ENCODE peak calls at places on chromosomes 7 and 10, in ten cellular contexts. One of them, this sample, is unnamed.

GRCh38 chr7:80385512-80385911 is 126.4 kb downstream of the GNAT3 start:
- DNase-seq in spleen: no peak
- DNase-seq in stomach: no peak
- DNase-seq in HL-60: no peak
- DNase-seq in GM12891: no peak
- DNase-seq in prostate gland: no peak
- DNase-seq in SK-N-SH: no peak
- DNase-seq in sigmoid colon: no peak
- DNase-seq in H1: no peak
- DNase-seq in GM12878: no peak
- DNase-seq in this sample: no peak

GRCh38 chr7:36949711-36950600 is 225.7 kb upstream of the AOAH start:
- DNase-seq in spleen: no peak
- DNase-seq in stomach: no peak
- DNase-seq in HL-60: peak
- DNase-seq in GM12891: no peak
- DNase-seq in prostate gland: peak
- DNase-seq in SK-N-SH: no peak
- DNase-seq in sigmoid colon: peak
- DNase-seq in H1: no peak
- DNase-seq in GM12878: no peak
- DNase-seq in this sample: no peak

GRCh38 chr10:96254976-96255375 is 16.4 kb downstream of the BLNK start:
- DNase-seq in spleen: no peak
- DNase-seq in stomach: no peak
- DNase-seq in HL-60: no peak
- DNase-seq in GM12891: no peak
- DNase-seq in prostate gland: no peak
- DNase-seq in SK-N-SH: no peak
- DNase-seq in sigmoid colon: no peak
- DNase-seq in H1: no peak
- DNase-seq in GM12878: no peak
- DNase-seq in this sample: no peak

GRCh38 chr7:5470167-5470532 is 46.5 kb upstream of the TNRC18 start:
- DNase-seq in spleen: no peak
- DNase-seq in stomach: no peak
- DNase-seq in HL-60: no peak
- DNase-seq in GM12891: no peak
- DNase-seq in prostate gland: no peak
- DNase-seq in SK-N-SH: peak
- DNase-seq in sigmoid colon: no peak
- DNase-seq in H1: no peak
- DNase-seq in GM12878: no peak
- DNase-seq in this sample: no peak

GRCh38 chr7:14806886-14807285 is 95.7 kb downstream of the DGKB start:
- DNase-seq in spleen: no peak
- DNase-seq in stomach: no peak
- DNase-seq in HL-60: no peak
- DNase-seq in GM12891: no peak
- DNase-seq in prostate gland: no peak
- DNase-seq in SK-N-SH: no peak
- DNase-seq in sigmoid colon: no peak
- DNase-seq in H1: no peak
- DNase-seq in GM12878: no peak
- DNase-seq in this sample: no peak

GRCh38 chr7:20722941-20723340 is 63.7 kb downstream of the SP8 start:
- DNase-seq in spleen: no peak
- DNase-seq in stomach: no peak
- DNase-seq in HL-60: no peak
- DNase-seq in GM12891: no peak
- DNase-seq in prostate gland: no peak
- DNase-seq in SK-N-SH: no peak
- DNase-seq in sigmoid colon: no peak
- DNase-seq in H1: no peak
- DNase-seq in GM12878: no peak
- DNase-seq in this sample: no peak

GRCh38 chr10:6346621-6347020 is 143.9 kb downstream of the PFKFB3 start:
- DNase-seq in spleen: no peak
- DNase-seq in stomach: no peak
- DNase-seq in HL-60: no peak
- DNase-seq in GM12891: no peak
- DNase-seq in prostate gland: no peak
- DNase-seq in SK-N-SH: no peak
- DNase-seq in sigmoid colon: no peak
- DNase-seq in H1: no peak
- DNase-seq in GM12878: no peak
- DNase-seq in this sample: no peak

GRCh38 chr7:42750142-42750541 is 161.7 kb downstream of the C7orf25 start:
- DNase-seq in spleen: no peak
- DNase-seq in stomach: no peak
- DNase-seq in HL-60: no peak
- DNase-seq in GM12891: no peak
- DNase-seq in prostate gland: no peak
- DNase-seq in SK-N-SH: no peak
- DNase-seq in sigmoid colon: no peak
- DNase-seq in H1: no peak
- DNase-seq in GM12878: no peak
- DNase-seq in this sample: no peak

GRCh38 chr7:139871820-139872219 is 42.8 kb downstream of the TBXAS1 start:
- DNase-seq in spleen: no peak
- DNase-seq in stomach: no peak
- DNase-seq in HL-60: no peak
- DNase-seq in GM12891: no peak
- DNase-seq in prostate gland: no peak
- DNase-seq in SK-N-SH: no peak
- DNase-seq in sigmoid colon: no peak
- DNase-seq in H1: no peak
- DNase-seq in GM12878: no peak
- DNase-seq in this sample: no peak

GRCh38 chr7:73973091-73973490 is 54.9 kb upstream of the ELN start:
- DNase-seq in spleen: peak
- DNase-seq in stomach: peak
- DNase-seq in HL-60: no peak
- DNase-seq in GM12891: no peak
- DNase-seq in prostate gland: peak
- DNase-seq in SK-N-SH: no peak
- DNase-seq in sigmoid colon: no peak
- DNase-seq in H1: no peak
- DNase-seq in GM12878: no peak
- DNase-seq in this sample: no peak

GRCh38 chr10:108812906-108813305 is 1110.4 kb downstream of the XPNPEP1 start:
- DNase-seq in spleen: no peak
- DNase-seq in stomach: no peak
- DNase-seq in HL-60: no peak
- DNase-seq in GM12891: no peak
- DNase-seq in prostate gland: no peak
- DNase-seq in SK-N-SH: no peak
- DNase-seq in sigmoid colon: no peak
- DNase-seq in H1: no peak
- DNase-seq in GM12878: no peak
- DNase-seq in this sample: no peak

GRCh38 chr10:108812296-108812695 is 1111.0 kb downstream of the XPNPEP1 start:
- DNase-seq in spleen: no peak
- DNase-seq in stomach: no peak
- DNase-seq in HL-60: no peak
- DNase-seq in GM12891: no peak
- DNase-seq in prostate gland: no peak
- DNase-seq in SK-N-SH: no peak
- DNase-seq in sigmoid colon: no peak
- DNase-seq in H1: no peak
- DNase-seq in GM12878: no peak
- DNase-seq in this sample: no peak

GRCh38 chr10:108808228-108808627 is 1115.1 kb downstream of the XPNPEP1 start:
- DNase-seq in spleen: no peak
- DNase-seq in stomach: no peak
- DNase-seq in HL-60: no peak
- DNase-seq in GM12891: no peak
- DNase-seq in prostate gland: no peak
- DNase-seq in SK-N-SH: no peak
- DNase-seq in sigmoid colon: no peak
- DNase-seq in H1: no peak
- DNase-seq in GM12878: no peak
- DNase-seq in this sample: no peak
- TF ChIP-seq POLR2AphosphoS5 in spleen: no peak
- TF ChIP-seq POLR2AphosphoS5 in stomach: no peak
- TF ChIP-seq POLR2AphosphoS5 in HL-60: no peak
- TF ChIP-seq POLR2AphosphoS5 in GM12891: no peak
- TF ChIP-seq POLR2AphosphoS5 in prostate gland: no peak
- TF ChIP-seq POLR2AphosphoS5 in SK-N-SH: no peak
- TF ChIP-seq POLR2AphosphoS5 in sigmoid colon: no peak
- TF ChIP-seq POLR2AphosphoS5 in H1: no peak
- TF ChIP-seq POLR2AphosphoS5 in GM12878: no peak
- TF ChIP-seq POLR2AphosphoS5 in this sample: no peak

GRCh38 chr7:23474098-23474828 is 4.0 kb upstream of the IGF2BP3 start:
- DNase-seq in spleen: peak
- DNase-seq in stomach: peak
- DNase-seq in HL-60: peak
- DNase-seq in GM12891: peak
- DNase-seq in prostate gland: no peak
- DNase-seq in SK-N-SH: peak
- DNase-seq in sigmoid colon: peak
- DNase-seq in H1: peak
- DNase-seq in GM12878: peak
- DNase-seq in this sample: peak
- TF ChIP-seq POLR2AphosphoS5 in spleen: peak
- TF ChIP-seq POLR2AphosphoS5 in stomach: no peak
- TF ChIP-seq POLR2AphosphoS5 in HL-60: peak
- TF ChIP-seq POLR2AphosphoS5 in GM12891: peak
- TF ChIP-seq POLR2AphosphoS5 in prostate gland: no peak
- TF ChIP-seq POLR2AphosphoS5 in SK-N-SH: peak
- TF ChIP-seq POLR2AphosphoS5 in sigmoid colon: no peak
- TF ChIP-seq POLR2AphosphoS5 in H1: peak
- TF ChIP-seq POLR2AphosphoS5 in GM12878: peak
- TF ChIP-seq POLR2AphosphoS5 in this sample: peak

GRCh38 chr10:69333205-69333604 is 54.9 kb downstream of the HK1 start:
- DNase-seq in spleen: no peak
- DNase-seq in stomach: peak
- DNase-seq in HL-60: no peak
- DNase-seq in GM12891: no peak
- DNase-seq in prostate gland: peak
- DNase-seq in SK-N-SH: peak
- DNase-seq in sigmoid colon: peak
- DNase-seq in H1: no peak
- DNase-seq in GM12878: no peak
- DNase-seq in this sample: no peak
- TF ChIP-seq POLR2AphosphoS5 in spleen: no peak
- TF ChIP-seq POLR2AphosphoS5 in stomach: peak
- TF ChIP-seq POLR2AphosphoS5 in HL-60: no peak
- TF ChIP-seq POLR2AphosphoS5 in GM12891: no peak
- TF ChIP-seq POLR2AphosphoS5 in prostate gland: peak
- TF ChIP-seq POLR2AphosphoS5 in SK-N-SH: no peak
- TF ChIP-seq POLR2AphosphoS5 in sigmoid colon: peak
- TF ChIP-seq POLR2AphosphoS5 in H1: no peak
- TF ChIP-seq POLR2AphosphoS5 in GM12878: no peak
- TF ChIP-seq POLR2AphosphoS5 in this sample: no peak

GRCh38 chr7:95584752-95585425 is 11.4 kb downstream of the PDK4 start:
- DNase-seq in spleen: no peak
- DNase-seq in stomach: no peak
- DNase-seq in HL-60: no peak
- DNase-seq in GM12891: no peak
- DNase-seq in prostate gland: no peak
- DNase-seq in SK-N-SH: no peak
- DNase-seq in sigmoid colon: no peak
- DNase-seq in H1: no peak
- DNase-seq in GM12878: no peak
- DNase-seq in this sample: no peak

GRCh38 chr7:95582578-95583293 is 13.6 kb downstream of the PDK4 start:
- DNase-seq in spleen: no peak
- DNase-seq in stomach: no peak
- DNase-seq in HL-60: no peak
- DNase-seq in GM12891: no peak
- DNase-seq in prostate gland: no peak
- DNase-seq in SK-N-SH: no peak
- DNase-seq in sigmoid colon: peak
- DNase-seq in H1: no peak
- DNase-seq in GM12878: no peak
- DNase-seq in this sample: no peak

GRCh38 chr7:95585426-95585789 is 10.9 kb downstream of the PDK4 start:
- DNase-seq in spleen: no peak
- DNase-seq in stomach: no peak
- DNase-seq in HL-60: no peak
- DNase-seq in GM12891: no peak
- DNase-seq in prostate gland: no peak
- DNase-seq in SK-N-SH: no peak
- DNase-seq in sigmoid colon: no peak
- DNase-seq in H1: no peak
- DNase-seq in GM12878: no peak
- DNase-seq in this sample: no peak

GRCh38 chr7:95581446-95581845 is 14.9 kb downstream of the PDK4 start:
- DNase-seq in spleen: no peak
- DNase-seq in stomach: no peak
- DNase-seq in HL-60: no peak
- DNase-seq in GM12891: no peak
- DNase-seq in prostate gland: no peak
- DNase-seq in SK-N-SH: no peak
- DNase-seq in sigmoid colon: no peak
- DNase-seq in H1: no peak
- DNase-seq in GM12878: no peak
- DNase-seq in this sample: no peak

GRCh38 chr7:95583834-95584621 is 12.3 kb downstream of the PDK4 start:
- DNase-seq in spleen: no peak
- DNase-seq in stomach: no peak
- DNase-seq in HL-60: no peak
- DNase-seq in GM12891: no peak
- DNase-seq in prostate gland: no peak
- DNase-seq in SK-N-SH: no peak
- DNase-seq in sigmoid colon: no peak
- DNase-seq in H1: no peak
- DNase-seq in GM12878: no peak
- DNase-seq in this sample: no peak
- TF ChIP-seq POLR2AphosphoS5 in spleen: no peak
- TF ChIP-seq POLR2AphosphoS5 in stomach: peak
- TF ChIP-seq POLR2AphosphoS5 in HL-60: no peak
- TF ChIP-seq POLR2AphosphoS5 in GM12891: no peak
- TF ChIP-seq POLR2AphosphoS5 in prostate gland: no peak
- TF ChIP-seq POLR2AphosphoS5 in SK-N-SH: no peak
- TF ChIP-seq POLR2AphosphoS5 in sigmoid colon: peak
- TF ChIP-seq POLR2AphosphoS5 in H1: no peak
- TF ChIP-seq POLR2AphosphoS5 in GM12878: no peak
- TF ChIP-seq POLR2AphosphoS5 in this sample: no peak

This sample was measured in GM12892.